ENCODE peak calls at places on chromosomes 3 and 15, in five cellular contexts. I, E, J, H and Y are unnamed samples.

GRCh38 chr3:33668618-33669017 is 49.4 kb downstream of the CLASP2 start:
- DNase-seq in H (peak), E (no peak), J (no peak), I (no peak), Y (no peak)

GRCh38 chr3:112976953-112977352 is 2.0 kb upstream of the CD200R1 start:
- DNase-seq in H (no peak), I (no peak), J (no peak), E (no peak), Y (no peak)

GRCh38 chr3:51269466-51269865 is 115.6 kb upstream of the MANF start:
- DNase-seq in H (peak), E (no peak), I (no peak), J (peak), Y (no peak)

GRCh38 chr3:72120039-72120438 is 335.1 kb upstream of the PROK2 start:
- DNase-seq in J (no peak), I (no peak), H (no peak), E (no peak), Y (no peak)

GRCh38 chr3:72728958-72729467 is 119.2 kb downstream of the SHQ1 start:
- DNase-seq in I (no peak), J (no peak), H (peak), E (no peak), Y (no peak)

GRCh38 chr3:1726741-1727140 is 371.9 kb upstream of the CNTN4 start:
- DNase-seq in H (no peak), I (no peak), J (no peak), E (no peak), Y (no peak)

GRCh38 chr3:49415931-49416601 is 3.8 kb downstream of the TCTA start:
- DNase-seq in I (peak), J (no peak), E (no peak), H (no peak), Y (peak)

GRCh38 chr15:48627260-48627969 is 18.1 kb downstream of the FBN1 start:
- DNase-seq in I (no peak), H (no peak), E (no peak), J (peak), Y (no peak)